ENCODE peak calls at places on chromosomes 12 and 14, in nine cellular contexts. X, O, W, H, Z, T, U, K and P are unnamed samples.

GRCh38 chr12:67515679-67516363 is 132.7 kb upstream of the DYRK2 start:
- DNase-seq in X (no peak), Z (no peak), O (no peak), K (peak; percentile 7), W (no peak), U (peak; percentile 36), H (no peak), T (peak; percentile 24), P (peak; percentile 64)

GRCh38 chr14:33617154-33617553 is 333.7 kb downstream of the EGLN3 start:
- DNase-seq in K (peak; percentile 18), X (no peak), W (no peak), U (no peak), Z (no peak), H (no peak), T (no peak), O (peak; percentile 28), P (no peak)

GRCh38 chr12:119229837-119230236 is 51.1 kb downstream of the HSPB8 start:
- DNase-seq in U (no peak), Z (no peak), X (no peak), T (no peak), H (peak; percentile 33), K (no peak), W (no peak), O (peak; percentile 42), P (no peak)

GRCh38 chr14:68278568-68279436 is 459.2 kb downstream of the RAD51B start:
- DNase-seq in K (peak; percentile 76), O (peak; percentile 64), W (no peak), Z (no peak), X (no peak), U (no peak), H (no peak), T (no peak), P (no peak)

GRCh38 chr14:54502602-54503001 is 7.1 kb upstream of the CGRRF1 start:
- DNase-seq in T (no peak), K (peak; percentile 18), W (no peak), X (no peak), U (no peak), H (no peak), Z (no peak), O (peak; percentile 21), P (no peak)

GRCh38 chr12:85872497-85873091 is 1.5 kb upstream of the NTS start:
- DNase-seq in W (no peak), X (no peak), O (peak; percentile 64), T (no peak), K (peak; percentile 90), H (no peak), Z (no peak), U (no peak), P (peak; percentile 6)

GRCh38 chr12:104801427-104801826 is 156.7 kb downstream of the SLC41A2 start:
- DNase-seq in U (no peak), Z (no peak), K (no peak), O (no peak), X (no peak), W (no peak), T (no peak), H (no peak), P (no peak)

GRCh38 chr14:76904740-76905569 is 78.7 kb downstream of the LRRC74A start:
- DNase-seq in K (peak; percentile 90), T (peak; percentile 22), O (peak; percentile 99), X (peak; percentile 59), Z (peak; percentile 87), U (peak; percentile 54), H (no peak), W (peak; percentile 92), P (peak; percentile 62)

GRCh38 chr14:67674139-67674479 is 323 bp downstream of the VTI1B start:
- DNase-seq in T (peak; percentile 52), H (peak; percentile 78), W (peak; percentile 91), K (peak; percentile 91), Z (peak; percentile 87), O (peak; percentile 45), U (no peak), X (peak; percentile 61), P (peak; percentile 58)

GRCh38 chr12:20865873-20866272 is 55.4 kb downstream of the SLCO1B3 start:
- DNase-seq in T (no peak), W (no peak), X (no peak), K (no peak), H (no peak), Z (no peak), O (no peak), U (no peak), P (no peak)
- H3K9me3 ChIP-seq in T (no peaks in the 10 kb centered on the region), W (no peaks in the 10 kb centered on the region), X (no peaks in the 10 kb centered on the region), K (no peaks in the 10 kb centered on the region), H (no peaks in the 10 kb centered on the region), Z (no peaks in the 10 kb centered on the region), O (no peaks in the 10 kb centered on the region), U (no peaks in the 10 kb centered on the region), P (no peaks in the 10 kb centered on the region)

DNA sequence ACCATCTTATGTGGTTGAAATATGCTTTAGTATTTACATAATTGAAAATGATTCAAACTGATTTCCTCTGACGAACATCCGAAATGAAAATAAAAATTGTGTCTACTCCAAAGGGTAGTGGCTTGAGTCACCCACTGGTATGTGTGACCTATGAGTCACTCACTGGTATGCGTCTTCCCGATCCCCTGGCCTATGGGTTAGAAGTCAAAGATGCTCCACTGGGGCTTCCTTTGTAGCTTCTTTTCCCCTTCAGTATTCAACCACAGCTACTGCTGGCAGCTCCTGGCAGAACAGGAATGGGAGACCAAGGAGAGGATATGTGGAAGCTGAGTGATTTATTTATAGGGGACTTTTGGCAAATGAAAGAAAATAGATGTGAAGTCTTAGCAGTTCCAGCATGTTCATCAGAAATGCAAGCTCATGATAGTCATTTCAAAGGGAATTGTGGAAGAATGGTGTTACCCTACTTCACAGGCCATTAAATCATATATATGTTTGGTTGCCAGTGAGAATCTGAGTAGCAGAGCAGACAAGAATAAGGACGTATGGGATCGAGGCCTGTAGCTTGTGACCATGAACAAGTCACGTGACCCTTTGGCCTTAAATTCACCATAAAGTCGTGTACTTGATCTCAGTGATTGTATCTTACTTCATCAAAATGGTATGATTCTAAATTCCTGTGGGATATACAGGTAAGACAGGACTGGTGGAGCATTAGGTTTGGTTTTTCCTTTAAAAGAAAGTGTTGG is 108.3 kb downstream of the CRADD start:
- DNase-seq in W (peak; percentile 69), X (peak; percentile 38), O (peak; percentile 97), U (no peak), K (peak; percentile 89), T (peak; percentile 13), H (peak; percentile 40), Z (no peak), P (peak; percentile 31)
- H3K4me3 ChIP-seq in W (no peak overlapping the region), X (no peak overlapping the region), O (no peak overlapping the region), U (no peak overlapping the region), K (peak overlapping the region; percentile 56), T (no peak overlapping the region), H (no peak overlapping the region), Z (no peak overlapping the region), P (no peak overlapping the region)

GRCh38 chr14:82070040-82070439 is 536.4 kb upstream of the SEL1L start:
- DNase-seq in O (no peak), X (no peak), H (no peak), U (no peak), Z (no peak), W (no peak), K (no peak), T (no peak), P (no peak)
- H3K9me3 ChIP-seq in O (peaks cover 7% of the 10 kb centered on the region), X (no peaks in the 10 kb centered on the region), H (no peaks in the 10 kb centered on the region), U (no peaks in the 10 kb centered on the region), Z (no peaks in the 10 kb centered on the region), W (no peaks in the 10 kb centered on the region), K (no peaks in the 10 kb centered on the region), T (no peaks in the 10 kb centered on the region), P (no peaks in the 10 kb centered on the region)

DNA sequence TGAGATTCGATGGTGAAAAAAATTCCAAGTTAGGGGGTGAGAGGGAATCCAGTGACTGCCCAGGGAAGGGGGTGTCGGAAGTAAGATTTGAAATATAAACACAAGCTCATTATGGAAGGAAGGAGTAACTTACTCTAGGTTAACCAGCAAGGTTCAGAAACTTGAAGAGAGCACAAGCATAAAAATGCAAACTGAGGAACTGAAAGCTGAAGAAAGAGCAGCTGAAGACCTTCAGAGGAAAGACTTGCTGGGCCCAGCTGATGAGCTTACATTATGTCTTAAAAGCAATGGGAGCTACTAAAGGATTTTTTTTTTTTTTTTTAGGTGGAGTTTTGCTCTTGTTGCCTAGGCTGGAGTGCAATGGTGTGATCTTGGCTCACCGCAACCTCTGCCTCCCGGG is 189.7 kb upstream of the GRIN2B start:
- DNase-seq in X (no peak), Z (no peak), W (no peak), U (no peak), H (no peak), T (no peak), O (no peak), K (no peak), P (no peak)
- H3K4me3 ChIP-seq in X (no peak overlapping the region), Z (no peak overlapping the region), W (no peak overlapping the region), U (no peak overlapping the region), H (no peak overlapping the region), T (no peak overlapping the region), O (no peak overlapping the region), K (no peak overlapping the region), P (no peak overlapping the region)

GRCh38 chr14:103932791-103933490 is 4.7 kb downstream of the TDRD9 start:
- DNase-seq in T (no peak), Z (no peak), K (no peak), W (no peak), U (no peak), X (no peak), H (no peak), O (no peak), P (no peak)

GRCh38 chr14:103928011-103928890 is at the start of gene TDRD9:
- DNase-seq in U (no peak), H (no peak), W (no peak), K (peak; percentile 54), Z (no peak), O (no peak), X (no peak), T (no peak), P (no peak)

GRCh38 chr14:103930051-103930604 is 1.9 kb downstream of the TDRD9 start:
- DNase-seq in W (no peak), K (no peak), X (no peak), Z (no peak), H (no peak), O (no peak), U (no peak), T (no peak), P (no peak)

GRCh38 chr14:103935102-103935501 is 6.8 kb downstream of the TDRD9 start:
- DNase-seq in T (no peak), Z (no peak), K (no peak), X (no peak), O (no peak), W (no peak), U (no peak), H (no peak), P (no peak)

DNA sequence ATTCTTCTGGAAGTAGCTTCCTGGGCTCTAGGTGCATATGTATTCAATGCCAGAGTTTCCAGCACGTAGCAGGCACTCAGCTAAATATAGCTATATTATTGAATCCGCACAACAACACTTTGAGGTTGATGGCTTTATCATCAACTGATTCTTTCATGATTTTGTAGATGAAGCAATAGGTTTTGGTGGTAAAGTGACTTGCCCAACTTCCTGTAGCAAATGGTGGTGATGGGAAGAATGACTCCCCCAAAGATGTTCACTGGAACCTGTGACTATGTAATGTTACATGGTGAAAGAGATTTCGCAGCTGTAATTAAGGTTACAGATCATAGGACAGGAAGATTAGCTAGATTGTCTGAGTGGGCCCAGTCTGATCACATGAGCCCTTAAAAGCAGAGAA is 3.2 kb downstream of the TDRD9 start:
- DNase-seq in W (no peak), X (no peak), U (no peak), O (no peak), K (no peak), Z (no peak), H (no peak), T (no peak), P (no peak)
- H3K9me3 ChIP-seq in W (no peaks in the 10 kb centered on the region), X (no peaks in the 10 kb centered on the region), U (no peaks in the 10 kb centered on the region), O (no peaks in the 10 kb centered on the region), K (no peaks in the 10 kb centered on the region), Z (no peaks in the 10 kb centered on the region), H (no peaks in the 10 kb centered on the region), T (no peaks in the 10 kb centered on the region), P (no peaks in the 10 kb centered on the region)

GRCh38 chr12:51847830-51848727 is at the start of gene FIGNL2:
- DNase-seq in K (peak; percentile 42), X (no peak), W (peak; percentile 85), Z (no peak), T (no peak), O (peak; percentile 12), H (peak; percentile 60), U (no peak), P (no peak)
- H3K4me3 ChIP-seq in K (peak within 1 kb of the TSS; percentile 33), X (peak within 1 kb of the TSS; percentile 38), W (peak within 1 kb of the TSS; percentile 63), Z (peak within 1 kb of the TSS; percentile 56), T (peak within 1 kb of the TSS; percentile 53), O (peak within 1 kb of the TSS; percentile 50), H (peak within 1 kb of the TSS; percentile 70), U (no peak within 1 kb of the TSS), P (no peak within 1 kb of the TSS)